ENCODE peak calls at places on chromosomes 11 and 22, in four cellular contexts. B is K562, P is WTC11, X is H1. Z is an unnamed sample.

GRCh38 chr22:23537421-23537820 is 42.7 kb downstream of the IGLL1 start:
- DNase-seq in P (no peak), X (no peak), B (no peak), Z (no peak)

GRCh38 chr11:100930185-100930778 is 199.3 kb downstream of the PGR start:
- DNase-seq in X (no peak), B (peak), P (no peak), Z (peak)

GRCh38 chr11:72038491-72038890 is 39.8 kb downstream of the IL18BP start:
- DNase-seq in X (no peak), B (no peak), P (no peak), Z (peak)

GRCh38 chr11:61297341-61297740 is 2.2 kb upstream of the VWCE start:
- DNase-seq in P (no peak), B (no peak), X (no peak), Z (no peak)

GRCh38 chr11:8566613-8567210 is 27.3 kb downstream of the STK33 start:
- DNase-seq in X (no peak), P (no peak), B (peak), Z (peak)

GRCh38 chr11:76280151-76280881 is 74.0 kb upstream of the WNT11 start:
- DNase-seq in B (no peak), X (no peak), P (no peak), Z (no peak)

GRCh38 chr11:78268516-78269410 is 80.0 kb downstream of the USP35 start:
- DNase-seq in B (no peak), P (no peak), X (no peak), Z (no peak)

GRCh38 chr11:61106906-61107470 is 4.7 kb downstream of the CD5 start:
- DNase-seq in B (no peak), X (no peak), P (no peak), Z (no peak)

GRCh38 chr11:64304316-64305072 is 830 bp upstream of the ESRRA start:
- DNase-seq in P (peak), B (peak), X (peak), Z (peak)

GRCh38 chr11:72720806-72721205 is 31.4 kb downstream of the ARAP1 start:
- DNase-seq in X (no peak), P (no peak), B (no peak), Z (no peak)

GRCh38 chr22:25736378-25737011 is 5.5 kb upstream of the MYO18B start:
- DNase-seq in B (no peak), X (no peak), P (no peak), Z (no peak)

GRCh38 chr22:18042685-18043084 is 18.3 kb upstream of the MICAL3 start:
- DNase-seq in X (no peak), P (no peak), B (no peak), Z (no peak)

DNA sequence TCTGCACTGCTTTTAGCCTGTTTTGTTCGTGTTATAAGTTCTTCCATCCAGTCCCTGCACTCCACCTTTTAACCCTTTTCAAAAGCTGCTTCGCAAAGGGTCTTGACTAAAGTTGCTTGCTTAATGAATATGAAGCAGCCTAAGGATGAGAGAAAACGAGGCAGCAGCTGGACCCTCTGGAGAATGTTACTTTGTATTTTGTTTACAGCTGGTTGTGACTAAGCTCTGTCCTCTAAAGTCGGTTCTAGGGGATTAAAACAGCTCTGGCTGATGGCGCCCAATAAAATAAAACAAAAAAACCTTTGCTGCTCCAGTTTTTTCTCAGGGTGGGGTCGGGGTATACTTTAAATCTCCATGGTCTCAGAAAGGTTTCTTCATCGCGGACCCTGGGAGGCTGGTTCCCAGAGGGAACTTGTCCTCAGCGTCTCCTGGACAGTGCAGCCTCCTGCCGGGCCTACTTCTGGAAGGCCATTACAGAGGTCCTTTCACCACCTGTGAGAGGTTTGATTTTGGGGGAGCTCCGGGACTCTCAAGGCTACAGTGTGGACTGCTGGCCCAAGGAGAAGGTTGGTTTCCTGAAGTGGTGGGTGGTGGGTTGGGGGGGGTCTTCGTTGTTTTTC is 836 bp upstream of the RBM4 start:
- DNase-seq in B (peak), P (no peak), X (no peak), Z (no peak)
- TF ChIP-seq TEAD4 in B (no peak), P (no peak), X (no peak), Z (no peak)

GRCh38 chr11:31487848-31488247 is 21.6 kb downstream of the IMMP1L start:
- DNase-seq in P (no peak), X (no peak), B (peak), Z (peak)
- TF ChIP-seq TEAD4 in P (no peak), X (no peak), B (no peak), Z (no peak)

DNA sequence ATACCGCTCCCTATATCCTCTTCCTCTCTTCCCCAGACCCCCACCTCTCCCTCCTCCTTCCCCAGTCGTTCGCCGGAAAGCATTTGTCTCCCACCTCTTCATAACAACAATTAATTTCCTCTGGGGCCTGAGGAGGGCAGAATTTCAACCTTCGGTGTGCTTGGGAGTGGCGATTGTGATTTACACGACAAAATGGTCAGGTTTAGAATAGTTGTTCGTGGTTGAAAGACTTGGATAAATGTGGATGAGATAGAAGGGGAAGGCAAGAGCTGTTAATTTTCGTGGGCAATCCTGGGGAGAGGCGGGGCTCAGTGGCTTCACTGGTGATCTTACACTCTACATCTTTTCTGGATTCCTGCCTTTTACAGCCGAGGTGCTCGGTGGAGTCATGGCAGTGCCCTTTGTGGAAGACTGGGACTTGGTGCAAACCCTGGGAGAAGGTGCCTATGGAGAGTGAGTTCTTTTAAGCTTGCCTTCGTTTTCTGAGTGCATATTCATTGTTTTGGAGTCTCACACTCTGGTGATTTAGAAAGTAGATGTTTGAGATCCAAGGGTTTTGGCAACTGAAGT is 1.5 kb downstream of the CHEK1 start:
- DNase-seq in P (peak), X (no peak), B (no peak), Z (no peak)
- TF ChIP-seq TEAD4 in P (no peak), X (no peak), B (no peak), Z (no peak)

DNA sequence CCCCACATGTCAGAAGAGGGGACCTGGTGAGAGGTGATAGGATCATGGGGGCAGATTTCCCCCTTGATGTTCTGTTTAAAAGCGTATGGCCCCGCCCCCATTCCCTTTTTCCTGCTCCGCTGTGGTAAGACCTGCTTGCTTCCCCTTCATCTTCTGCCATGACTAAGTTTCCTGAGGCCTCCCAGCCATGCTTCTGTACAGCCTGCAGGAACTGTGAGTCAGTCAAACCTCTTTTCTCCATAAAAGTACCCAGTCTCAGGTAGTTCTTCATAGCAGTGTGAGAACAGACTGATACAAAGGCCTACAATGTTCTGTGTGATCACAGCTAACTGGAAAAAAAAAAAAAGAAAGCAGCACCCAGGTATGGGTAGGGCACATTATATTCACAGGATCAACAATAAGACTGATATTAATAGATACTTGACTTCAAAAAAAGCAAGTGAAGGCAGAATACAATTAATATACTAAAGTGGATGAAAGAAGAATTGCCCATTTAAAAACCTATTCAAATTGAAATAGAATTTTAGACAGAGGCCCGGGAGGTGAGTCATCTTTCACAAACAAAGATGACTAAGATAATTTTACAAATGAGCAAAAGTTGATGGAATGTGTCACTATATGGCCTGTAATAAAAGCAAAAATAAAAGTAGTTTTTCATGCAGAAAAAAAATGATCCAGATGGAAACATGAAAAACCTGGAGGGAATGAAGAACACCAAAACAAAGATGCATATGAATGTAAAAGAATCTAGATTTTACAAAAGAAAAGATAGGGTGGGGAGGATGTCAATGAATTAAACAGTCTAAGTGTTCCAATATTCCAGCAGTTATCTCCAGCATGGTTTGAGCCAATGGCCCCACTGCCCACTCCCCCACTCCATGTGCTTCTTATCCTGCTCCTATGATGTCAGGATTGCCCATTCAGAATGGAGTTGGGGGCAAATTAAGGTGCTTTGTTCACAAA is 1.6 kb upstream of the OR52K1 start:
- DNase-seq in X (no peak), B (peak), P (no peak), Z (no peak)
- TF ChIP-seq TEAD4 in X (no peak), B (no peak), P (no peak), Z (no peak)

GRCh38 chr22:50161508-50162390 is 8.8 kb upstream of the PANX2 start:
- DNase-seq in X (no peak), B (no peak), P (no peak), Z (no peak)
- TF ChIP-seq TEAD4 in X (no peak), B (no peak), P (no peak), Z (no peak)

DNA sequence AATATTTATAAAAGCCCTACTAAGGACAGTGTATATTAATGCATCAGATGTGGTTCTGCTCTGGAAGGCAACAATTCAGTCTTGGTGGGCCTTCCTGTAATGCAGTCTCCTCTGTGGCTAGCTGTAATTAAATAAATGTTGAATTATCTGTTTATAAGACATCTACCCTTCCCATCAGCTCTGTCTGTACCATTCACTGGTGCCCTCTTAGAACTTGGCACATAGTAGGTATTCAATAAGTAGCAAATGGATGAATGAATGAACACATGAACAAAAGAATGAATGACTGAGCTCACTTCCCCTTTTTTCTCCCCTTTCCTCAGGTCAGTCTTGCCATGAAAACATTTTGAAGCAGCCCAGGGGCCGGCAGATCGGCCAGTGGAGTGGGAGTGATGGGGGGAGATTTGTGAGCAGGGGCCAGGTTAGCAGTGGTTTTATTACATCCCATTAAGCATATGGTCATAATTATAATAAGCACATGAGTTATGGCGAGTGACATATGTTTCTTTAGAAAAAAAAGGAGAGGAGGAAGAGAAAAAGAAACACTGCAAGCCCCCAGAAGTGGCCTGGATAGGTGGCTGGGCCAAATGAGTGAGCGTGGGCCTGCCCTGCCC is 48.7 kb upstream of the CD82 start:
- DNase-seq in X (no peak), P (no peak), B (no peak), Z (peak)
- TF ChIP-seq TEAD4 in X (no peak), P (no peak), B (no peak), Z (no peak)

DNA sequence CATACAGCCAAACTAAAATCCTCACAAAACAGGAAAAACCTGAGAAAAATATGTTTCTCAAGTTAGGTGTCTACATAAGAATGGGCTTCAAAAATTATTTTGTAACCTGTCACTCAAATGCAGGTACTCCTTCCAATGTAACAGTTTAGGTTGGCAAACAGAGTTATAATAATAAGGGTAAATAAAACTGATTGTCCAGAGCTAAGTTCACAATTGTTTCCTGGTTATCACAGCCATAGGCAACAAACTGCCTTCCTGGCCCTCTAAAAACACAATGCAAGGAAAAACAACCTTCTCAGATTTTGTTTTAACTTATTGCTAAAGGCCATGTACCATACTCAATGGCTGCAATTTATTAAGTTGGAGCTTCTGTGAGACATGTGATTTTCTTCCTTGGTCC is 36.4 kb downstream of the SNX19 start:
- DNase-seq in B (no peak), P (no peak), X (no peak), Z (no peak)
- TF ChIP-seq TEAD4 in B (no peak), P (no peak), X (no peak), Z (no peak)

DNA sequence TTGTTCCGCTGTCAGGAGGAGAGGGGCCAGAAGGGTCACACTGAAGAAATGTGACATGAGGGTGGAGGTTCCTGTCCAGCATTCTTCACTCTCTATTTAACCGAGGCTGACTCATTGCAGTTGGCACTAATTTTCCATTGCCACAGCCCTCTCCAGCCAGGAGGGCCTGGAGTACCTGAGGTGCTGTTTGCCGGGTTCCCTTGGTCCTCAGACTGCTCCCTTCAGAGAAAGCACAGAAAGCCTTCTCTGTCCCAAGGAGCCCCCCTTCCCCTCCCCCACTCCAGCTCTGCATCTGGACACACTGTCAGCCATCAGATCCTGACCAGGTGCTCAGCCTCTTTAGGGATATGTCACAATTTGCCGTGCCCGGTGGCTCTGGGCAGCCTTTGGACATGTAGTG is 3.1 kb upstream of the C11orf91 start:
- DNase-seq in P (no peak), X (no peak), B (no peak), Z (no peak)
- TF ChIP-seq TEAD4 in P (no peak), X (no peak), B (no peak), Z (no peak)